ENCODE peak calls at places on chromosomes 3 and 15, in eight cellular contexts. P is CD14-positive monocyte, E is GM20000, W is MCF 10A, O is left ventricle myocardium superior, F is psoas muscle, N is AG09319, L is Calu3. D is an unnamed sample.

GRCh38 chr3:78940128-78940527 is 827.7 kb downstream of the ROBO1 start:
- DNase-seq in P (no peak), E (no peak), W (no peak), O (no peak), F (no peak), N (no peak), L (no peak), D (no peak)

GRCh38 chr15:33098082-33099058 is 96.1 kb downstream of the FMN1 start:
- DNase-seq in P (no peak), E (no peak), W (peak; percentile 3), O (no peak), F (no peak), N (peak; percentile 62), L (no peak), D (no peak)

GRCh38 chr3:176046717-176047116 is 1150.6 kb downstream of the TBL1XR1 start:
- DNase-seq in P (no peak), E (no peak), W (no peak), O (no peak), F (no peak), N (no peak), L (no peak), D (no peak)

GRCh38 chr3:85796140-85796539 is 837.4 kb downstream of the CADM2 start:
- DNase-seq in P (no peak), E (no peak), W (no peak), O (no peak), F (no peak), N (no peak), L (no peak), D (no peak)

GRCh38 chr3:41961061-41961749 is 698 bp downstream of the ULK4 start:
- DNase-seq in P (no peak), E (peak; percentile 39), W (peak; percentile 53), O (peak; percentile 62), F (peak; percentile 71), N (peak; percentile 14), L (peak; percentile 50), D (no peak)

GRCh38 chr3:141412087-141412935 is 44.0 kb downstream of the ZBTB38 start:
- DNase-seq in P (peak; percentile 51), E (peak; percentile 65), W (peak; percentile 89), O (peak; percentile 47), F (peak; percentile 69), N (peak; percentile 72), L (no peak), D (peak; percentile 61)

GRCh38 chr3:52546111-52546901 is 9.9 kb downstream of the UQCC5 start:
- DNase-seq in P (no peak), E (no peak), W (no peak), O (no peak), F (no peak), N (no peak), L (no peak), D (no peak)

GRCh38 chr3:132469326-132469725 is 52.0 kb downstream of the DNAJC13 start:
- DNase-seq in P (no peak), E (no peak), W (no peak), O (no peak), F (no peak), N (no peak), L (no peak), D (no peak)

GRCh38 chr15:39621210-39621609 is 40.3 kb downstream of the THBS1 start:
- DNase-seq in P (no peak), E (no peak), W (peak; percentile 29), O (no peak), F (no peak), N (no peak), L (no peak), D (no peak)

GRCh38 chr3:27677554-27677953 is 44.6 kb downstream of the EOMES start:
- DNase-seq in P (no peak), E (no peak), W (peak; percentile 97), O (no peak), F (no peak), N (peak; percentile 97), L (no peak), D (peak; percentile 88)

GRCh38 chr3:78666458-78666800 is 1101.4 kb downstream of the ROBO1 start:
- DNase-seq in P (no peak), E (no peak), W (peak; percentile 53), O (no peak), F (no peak), N (no peak), L (no peak), D (peak; percentile 46)

GRCh38 chr15:79283252-79284048 is 928 bp downstream of the ANKRD34C start:
- DNase-seq in P (no peak), E (peak; percentile 69), W (peak; percentile 30), O (peak; percentile 66), F (peak; percentile 58), N (no peak), L (peak; percentile 66), D (no peak)

GRCh38 chr15:63296195-63296594 is 18.8 kb downstream of the APH1B start:
- DNase-seq in P (no peak), E (no peak), W (no peak), O (no peak), F (no peak), N (no peak), L (no peak), D (no peak)

GRCh38 chr3:37955918-37956317 is 34.7 kb upstream of the VILL start:
- DNase-seq in P (no peak), E (no peak), W (no peak), O (no peak), F (no peak), N (no peak), L (no peak), D (no peak)

GRCh38 chr3:58198362-58198761 is 12.4 kb downstream of the DNASE1L3 start:
- DNase-seq in P (no peak), E (no peak), W (no peak), O (no peak), F (no peak), N (no peak), L (no peak), D (no peak)

GRCh38 chr15:29968099-29968892 is 114.5 kb upstream of the GOLGA8J start:
- DNase-seq in P (no peak), E (no peak), W (no peak), O (no peak), F (no peak), N (no peak), L (peak; percentile 1), D (no peak)

GRCh38 chr15:93748710-93749109 is 482.7 kb upstream of the MCTP2 start:
- DNase-seq in P (no peak), E (no peak), W (no peak), O (no peak), F (no peak), N (no peak), L (no peak), D (no peak)

GRCh38 chr3:156605686-156606605 is 51.0 kb upstream of the SSR3 start:
- DNase-seq in P (no peak), E (peak; percentile 20), W (no peak), O (peak; percentile 64), F (peak; percentile 58), N (no peak), L (peak; percentile 60), D (peak; percentile 47)

D was measured in BJ.